ENCODE peak calls at places on chromosomes 7 and 10, in seven cellular contexts. One of them, this sample, is unnamed.

GRCh38 chr10:73094249-73094850 is 2.3 kb downstream of the P4HA1 start:
- DNase-seq in endodermal cell: no peak
- DNase-seq in AG04450: no peak
- DNase-seq in Panc1: no peak
- DNase-seq in endothelial cell of umbilical vein: peak
- DNase-seq in osteocyte: no peak
- DNase-seq in left lung: no peak
- DNase-seq in this sample: no peak

GRCh38 chr10:103231047-103231551 is 14.6 kb upstream of the RPEL1 start:
- DNase-seq in osteocyte: no peak
- DNase-seq in endodermal cell: peak
- DNase-seq in Panc1: peak
- DNase-seq in endothelial cell of umbilical vein: peak
- DNase-seq in left lung: no peak
- DNase-seq in AG04450: peak
- DNase-seq in this sample: no peak

GRCh38 chr7:128398016-128398840 is 11.6 kb downstream of the IMPDH1 start:
- DNase-seq in endodermal cell: peak
- DNase-seq in AG04450: no peak
- DNase-seq in osteocyte: no peak
- DNase-seq in Panc1: peak
- DNase-seq in endothelial cell of umbilical vein: peak
- DNase-seq in left lung: no peak
- DNase-seq in this sample: no peak

GRCh38 chr7:39238209-39238869 is 260.6 kb downstream of the POU6F2 start:
- DNase-seq in osteocyte: no peak
- DNase-seq in endothelial cell of umbilical vein: no peak
- DNase-seq in left lung: no peak
- DNase-seq in Panc1: no peak
- DNase-seq in AG04450: no peak
- DNase-seq in endodermal cell: no peak
- DNase-seq in this sample: no peak

GRCh38 chr7:123437447-123437995 is 96.9 kb downstream of the IQUB start:
- DNase-seq in AG04450: no peak
- DNase-seq in left lung: no peak
- DNase-seq in osteocyte: no peak
- DNase-seq in endodermal cell: no peak
- DNase-seq in endothelial cell of umbilical vein: no peak
- DNase-seq in Panc1: no peak
- DNase-seq in this sample: no peak

GRCh38 chr10:44745920-44746319 is 165.2 kb upstream of the TMEM72 start:
- DNase-seq in osteocyte: no peak
- DNase-seq in endothelial cell of umbilical vein: no peak
- DNase-seq in left lung: no peak
- DNase-seq in AG04450: no peak
- DNase-seq in endodermal cell: no peak
- DNase-seq in Panc1: no peak
- DNase-seq in this sample: no peak

GRCh38 chr7:135842446-135843175 is 94.0 kb upstream of the FAM180A start:
- DNase-seq in left lung: no peak
- DNase-seq in endodermal cell: no peak
- DNase-seq in AG04450: no peak
- DNase-seq in endothelial cell of umbilical vein: no peak
- DNase-seq in osteocyte: no peak
- DNase-seq in Panc1: no peak
- DNase-seq in this sample: no peak

GRCh38 chr10:73995035-73995358 is 2.9 kb upstream of the VCL start:
- DNase-seq in AG04450: no peak
- DNase-seq in Panc1: no peak
- DNase-seq in endothelial cell of umbilical vein: no peak
- DNase-seq in left lung: no peak
- DNase-seq in osteocyte: no peak
- DNase-seq in endodermal cell: no peak
- DNase-seq in this sample: no peak

GRCh38 chr7:106485031-106485551 is 175.9 kb downstream of the CCDC71L start:
- DNase-seq in endothelial cell of umbilical vein: peak
- DNase-seq in osteocyte: no peak
- DNase-seq in left lung: no peak
- DNase-seq in Panc1: no peak
- DNase-seq in endodermal cell: no peak
- DNase-seq in AG04450: peak
- DNase-seq in this sample: no peak

GRCh38 chr7:27693794-27694193 is 31.1 kb upstream of the HIBADH start:
- DNase-seq in Panc1: no peak
- DNase-seq in endodermal cell: no peak
- DNase-seq in left lung: no peak
- DNase-seq in osteocyte: no peak
- DNase-seq in endothelial cell of umbilical vein: no peak
- DNase-seq in AG04450: no peak
- DNase-seq in this sample: peak

GRCh38 chr7:138738551-138739335 is 37.6 kb upstream of the SVOPL start:
- DNase-seq in endodermal cell: peak
- DNase-seq in Panc1: peak
- DNase-seq in endothelial cell of umbilical vein: peak
- DNase-seq in AG04450: peak
- DNase-seq in left lung: peak
- DNase-seq in osteocyte: peak
- DNase-seq in this sample: peak

GRCh38 chr7:50552921-50553320 is 12.3 kb downstream of the DDC start:
- DNase-seq in Panc1: no peak
- DNase-seq in osteocyte: peak
- DNase-seq in endodermal cell: peak
- DNase-seq in left lung: no peak
- DNase-seq in endothelial cell of umbilical vein: peak
- DNase-seq in AG04450: peak
- DNase-seq in this sample: no peak

GRCh38 chr10:110252148-110252547 is 44.7 kb downstream of the MXI1 start:
- DNase-seq in endothelial cell of umbilical vein: no peak
- DNase-seq in left lung: no peak
- DNase-seq in AG04450: no peak
- DNase-seq in Panc1: no peak
- DNase-seq in osteocyte: no peak
- DNase-seq in endodermal cell: no peak
- DNase-seq in this sample: no peak

GRCh38 chr7:3301831-3302618 is 973 bp downstream of the SDK1 start:
- DNase-seq in endothelial cell of umbilical vein: peak
- DNase-seq in osteocyte: no peak
- DNase-seq in endodermal cell: peak
- DNase-seq in left lung: no peak
- DNase-seq in AG04450: no peak
- DNase-seq in Panc1: peak
- DNase-seq in this sample: no peak

GRCh38 chr7:142319970-142320369 is 62.1 kb upstream of the PRSS58 start:
- DNase-seq in osteocyte: no peak
- DNase-seq in endodermal cell: peak
- DNase-seq in AG04450: no peak
- DNase-seq in left lung: no peak
- DNase-seq in endothelial cell of umbilical vein: no peak
- DNase-seq in Panc1: no peak
- DNase-seq in this sample: no peak

GRCh38 chr10:99659868-99660366 is 608 bp downstream of the ENTPD7 start:
- DNase-seq in endothelial cell of umbilical vein: peak
- DNase-seq in osteocyte: no peak
- DNase-seq in endodermal cell: no peak
- DNase-seq in left lung: no peak
- DNase-seq in AG04450: no peak
- DNase-seq in Panc1: no peak
- DNase-seq in this sample: no peak

GRCh38 chr10:34853357-34853756 is 38.3 kb upstream of the PARD3 start:
- DNase-seq in left lung: no peak
- DNase-seq in endodermal cell: no peak
- DNase-seq in osteocyte: no peak
- DNase-seq in endothelial cell of umbilical vein: no peak
- DNase-seq in AG04450: no peak
- DNase-seq in Panc1: no peak
- DNase-seq in this sample: no peak

GRCh38 chr10:11647676-11648075 is 36.2 kb upstream of the USP6NL start:
- DNase-seq in osteocyte: no peak
- DNase-seq in left lung: no peak
- DNase-seq in endodermal cell: no peak
- DNase-seq in Panc1: no peak
- DNase-seq in endothelial cell of umbilical vein: peak
- DNase-seq in AG04450: no peak
- DNase-seq in this sample: no peak

GRCh38 chr7:108094933-108095710 is 35.0 kb downstream of the LAMB4 start:
- DNase-seq in endothelial cell of umbilical vein: peak
- DNase-seq in Panc1: peak
- DNase-seq in endodermal cell: no peak
- DNase-seq in AG04450: no peak
- DNase-seq in left lung: peak
- DNase-seq in osteocyte: no peak
- DNase-seq in this sample: no peak

GRCh38 chr7:158044156-158044823 is 543.3 kb downstream of the PTPRN2 start:
- DNase-seq in osteocyte: no peak
- DNase-seq in endothelial cell of umbilical vein: no peak
- DNase-seq in Panc1: no peak
- DNase-seq in left lung: peak
- DNase-seq in endodermal cell: peak
- DNase-seq in AG04450: no peak
- DNase-seq in this sample: no peak
- TF ChIP-seq CTCF in osteocyte: no peak
- TF ChIP-seq CTCF in endothelial cell of umbilical vein: no peak
- TF ChIP-seq CTCF in Panc1: no peak
- TF ChIP-seq CTCF in left lung: no peak
- TF ChIP-seq CTCF in endodermal cell: peak
- TF ChIP-seq CTCF in AG04450: no peak
- TF ChIP-seq CTCF in this sample: no peak

GRCh38 chr10:47013469-47014169 is 102.4 kb downstream of the PTPN20 start:
- DNase-seq in left lung: no peak
- DNase-seq in osteocyte: no peak
- DNase-seq in Panc1: no peak
- DNase-seq in endodermal cell: peak
- DNase-seq in endothelial cell of umbilical vein: no peak
- DNase-seq in AG04450: no peak
- DNase-seq in this sample: no peak
- TF ChIP-seq CTCF in left lung: no peak
- TF ChIP-seq CTCF in osteocyte: no peak
- TF ChIP-seq CTCF in Panc1: no peak
- TF ChIP-seq CTCF in endodermal cell: peak
- TF ChIP-seq CTCF in endothelial cell of umbilical vein: no peak
- TF ChIP-seq CTCF in AG04450: no peak
- TF ChIP-seq CTCF in this sample: no peak

DNA sequence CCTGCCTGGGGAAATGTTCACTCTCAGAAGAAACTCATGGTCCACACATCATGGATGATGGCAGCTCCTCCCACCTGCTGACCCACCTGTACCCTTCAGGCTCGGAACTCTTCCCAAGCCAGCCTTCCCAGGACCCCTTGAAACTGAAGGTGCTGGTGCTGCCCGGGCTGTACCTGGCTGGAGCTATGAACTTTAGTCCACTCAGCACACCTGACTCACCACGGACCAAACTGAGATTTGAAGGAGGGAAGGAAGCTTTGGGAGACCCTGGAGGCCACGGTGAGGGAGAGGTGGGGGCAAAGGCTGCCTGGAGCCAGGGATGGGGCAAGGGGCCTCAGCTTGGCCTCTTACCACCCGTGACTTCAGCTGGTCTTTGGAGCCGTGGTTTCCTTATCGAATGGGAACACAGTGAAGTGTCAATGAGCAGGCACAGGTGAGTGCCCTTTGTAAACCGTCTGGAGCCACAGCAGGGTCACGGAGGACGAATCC is 30.1 kb upstream of the INPP5A start:
- DNase-seq in AG04450: no peak
- DNase-seq in left lung: no peak
- DNase-seq in endothelial cell of umbilical vein: no peak
- DNase-seq in osteocyte: no peak
- DNase-seq in Panc1: no peak
- DNase-seq in endodermal cell: no peak
- DNase-seq in this sample: no peak
- TF ChIP-seq CTCF in AG04450: no peak
- TF ChIP-seq CTCF in left lung: no peak
- TF ChIP-seq CTCF in endothelial cell of umbilical vein: no peak
- TF ChIP-seq CTCF in osteocyte: no peak
- TF ChIP-seq CTCF in Panc1: no peak
- TF ChIP-seq CTCF in endodermal cell: no peak
- TF ChIP-seq CTCF in this sample: no peak

GRCh38 chr7:132377703-132378584 is 198.3 kb downstream of the PLXNA4 start:
- DNase-seq in endothelial cell of umbilical vein: no peak
- DNase-seq in endodermal cell: no peak
- DNase-seq in osteocyte: no peak
- DNase-seq in left lung: no peak
- DNase-seq in Panc1: no peak
- DNase-seq in AG04450: no peak
- DNase-seq in this sample: no peak

GRCh38 chr7:132379292-132379691 is 197.0 kb downstream of the PLXNA4 start:
- DNase-seq in osteocyte: no peak
- DNase-seq in left lung: no peak
- DNase-seq in AG04450: no peak
- DNase-seq in endodermal cell: no peak
- DNase-seq in endothelial cell of umbilical vein: no peak
- DNase-seq in Panc1: no peak
- DNase-seq in this sample: no peak

GRCh38 chr7:132377043-132377442 is 199.2 kb downstream of the PLXNA4 start:
- DNase-seq in endodermal cell: no peak
- DNase-seq in AG04450: no peak
- DNase-seq in osteocyte: no peak
- DNase-seq in endothelial cell of umbilical vein: peak
- DNase-seq in left lung: no peak
- DNase-seq in Panc1: no peak
- DNase-seq in this sample: no peak

GRCh38 chr7:132381742-132382472 is 194.4 kb downstream of the PLXNA4 start:
- DNase-seq in osteocyte: no peak
- DNase-seq in AG04450: no peak
- DNase-seq in endodermal cell: peak
- DNase-seq in left lung: no peak
- DNase-seq in endothelial cell of umbilical vein: peak
- DNase-seq in Panc1: no peak
- DNase-seq in this sample: no peak

DNA sequence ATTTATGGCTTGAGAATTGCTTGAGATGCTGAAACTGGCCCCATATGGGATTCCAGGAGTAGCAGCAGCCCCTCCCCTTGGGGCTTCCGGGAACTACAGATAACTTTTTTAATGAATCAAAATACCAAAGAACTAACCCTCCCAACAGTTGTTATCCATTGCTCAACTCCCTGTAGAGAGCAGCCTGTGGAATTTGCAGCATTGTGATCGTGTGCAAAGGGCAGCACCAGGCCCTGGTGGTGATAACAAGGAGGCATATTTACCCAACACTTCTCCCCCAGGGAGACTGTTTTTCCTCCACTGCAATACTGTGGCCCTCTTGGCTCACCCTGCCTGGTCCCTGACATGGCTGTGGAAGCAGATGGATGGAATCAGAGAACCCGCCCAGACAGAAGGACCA is 196.2 kb downstream of the PLXNA4 start:
- DNase-seq in endodermal cell: peak
- DNase-seq in Panc1: no peak
- DNase-seq in osteocyte: no peak
- DNase-seq in AG04450: no peak
- DNase-seq in endothelial cell of umbilical vein: no peak
- DNase-seq in left lung: no peak
- DNase-seq in this sample: no peak
- TF ChIP-seq CTCF in endodermal cell: peak
- TF ChIP-seq CTCF in Panc1: no peak
- TF ChIP-seq CTCF in osteocyte: peak
- TF ChIP-seq CTCF in AG04450: no peak
- TF ChIP-seq CTCF in endothelial cell of umbilical vein: no peak
- TF ChIP-seq CTCF in left lung: no peak
- TF ChIP-seq CTCF in this sample: no peak

GRCh38 chr10:128295003-128295402 is 168.8 kb upstream of the MKI67 start:
- DNase-seq in endothelial cell of umbilical vein: no peak
- DNase-seq in osteocyte: no peak
- DNase-seq in left lung: no peak
- DNase-seq in endodermal cell: peak
- DNase-seq in Panc1: no peak
- DNase-seq in AG04450: no peak
- DNase-seq in this sample: no peak
- TF ChIP-seq CTCF in endothelial cell of umbilical vein: no peak
- TF ChIP-seq CTCF in osteocyte: no peak
- TF ChIP-seq CTCF in left lung: no peak
- TF ChIP-seq CTCF in endodermal cell: peak
- TF ChIP-seq CTCF in Panc1: peak
- TF ChIP-seq CTCF in AG04450: no peak
- TF ChIP-seq CTCF in this sample: no peak